ENCODE peak calls at places on chromosome X, in six cellular contexts. U is ovary, L is GM13977, O is breast epithelium, I is GM12865, D is HFFc6. C is an unnamed sample.

GRCh38 chrX:15050395-15050794 is 177.2 kb downstream of the MOSPD2 start:
- DNase-seq in U (no peak), L (no peak), O (no peak), I (no peak), D (no peak), C (no peak)

GRCh38 chrX:66163447-66163846 is 600 bp upstream of the HEPH start:
- DNase-seq in U (no peak), L (no peak), O (no peak), I (no peak), D (no peak), C (no peak)

GRCh38 chrX:136999021-136999420 is 34.8 kb downstream of the GPR101 start:
- DNase-seq in U (no peak), L (no peak), O (no peak), I (no peak), D (no peak), C (no peak)

GRCh38 chrX:131841496-131842410 is 181.3 kb upstream of the STK26 start:
- DNase-seq in U (no peak), L (peak; percentile 74), O (no peak), I (peak; percentile 57), D (peak; percentile 1), C (peak; percentile 70)

GRCh38 chrX:50988649-50989048 is 78.1 kb downstream of the BMP15 start:
- DNase-seq in U (peak; percentile 16), L (peak; percentile 20), O (no peak), I (peak; percentile 8), D (peak; percentile 3), C (no peak)

GRCh38 chrX:109270580-109271484 is 211.1 kb downstream of the GUCY2F start:
- DNase-seq in U (no peak), L (peak; percentile 24), O (no peak), I (peak; percentile 93), D (no peak), C (no peak)

GRCh38 chrX:105483011-105483410 is 262.5 kb upstream of the TEX13A start:
- DNase-seq in U (no peak), L (no peak), O (no peak), I (no peak), D (peak; percentile 41), C (no peak)

GRCh38 chrX:110133735-110134370 is 130.9 kb downstream of the TMEM164 start:
- DNase-seq in U (no peak), L (no peak), O (no peak), I (no peak), D (no peak), C (no peak)

GRCh38 chrX:109740076-109740809 is 7.2 kb upstream of the ACSL4 start:
- DNase-seq in U (peak; percentile 49), L (no peak), O (no peak), I (no peak), D (no peak), C (no peak)

GRCh38 chrX:114800719-114801118 is 216.7 kb downstream of the IL13RA2 start:
- DNase-seq in U (no peak), L (no peak), O (no peak), I (no peak), D (peak; percentile 63), C (no peak)

GRCh38 chrX:31366076-31366475 is 294.2 kb upstream of the FTHL17 start:
- DNase-seq in U (no peak), L (no peak), O (no peak), I (no peak), D (no peak), C (no peak)

GRCh38 chrX:70030242-70030823 is 19.4 kb downstream of the AWAT2 start:
- DNase-seq in U (no peak), L (peak; percentile 65), O (no peak), I (peak; percentile 49), D (peak; percentile 48), C (no peak)

GRCh38 chrX:110743679-110744340 is 51.8 kb downstream of the CHRDL1 start:
- DNase-seq in U (no peak), L (no peak), O (no peak), I (peak; percentile 44), D (no peak), C (no peak)

GRCh38 chrX:20244936-20245335 is 21.8 kb downstream of the RPS6KA3 start:
- DNase-seq in U (peak; percentile 48), L (no peak), O (no peak), I (no peak), D (no peak), C (no peak)

GRCh38 chrX:102976793-102977495 is 39.9 kb downstream of the RAB40AL start:
- DNase-seq in U (no peak), L (no peak), O (no peak), I (no peak), D (peak; percentile 79), C (no peak)

GRCh38 chrX:19630228-19630627 is 114.9 kb upstream of the MAP3K15 start:
- DNase-seq in U (no peak), L (peak; percentile 8), O (no peak), I (peak; percentile 38), D (no peak), C (no peak)

GRCh38 chrX:103017542-103017941 is 46.4 kb downstream of the BEX1 start:
- DNase-seq in U (no peak), L (no peak), O (no peak), I (no peak), D (no peak), C (no peak)

GRCh38 chrX:17779434-17779833 is 42.1 kb downstream of the SCML1 start:
- DNase-seq in U (no peak), L (no peak), O (no peak), I (no peak), D (no peak), C (no peak)

GRCh38 chrX:66015152-66015827 is 24.6 kb downstream of the VSIG4 start:
- DNase-seq in U (no peak), L (no peak), O (no peak), I (peak; percentile 79), D (no peak), C (peak; percentile 77)

GRCh38 chrX:22399793-22400192 is 127.1 kb downstream of the CBLL2 start:
- DNase-seq in U (no peak), L (no peak), O (no peak), I (no peak), D (no peak), C (no peak)

GRCh38 chrX:78024349-78025108 is 55.1 kb upstream of the PGAM4 start:
- DNase-seq in U (no peak), L (peak; percentile 51), O (no peak), I (peak; percentile 44), D (peak; percentile 1), C (peak; percentile 54)

GRCh38 chrX:16114640-16115039 is 8.7 kb upstream of the GRPR start:
- DNase-seq in U (no peak), L (no peak), O (no peak), I (peak; percentile 25), D (peak; percentile 69), C (no peak)

GRCh38 chrX:16113978-16114554 is 9.3 kb upstream of the GRPR start:
- DNase-seq in U (no peak), L (no peak), O (no peak), I (no peak), D (no peak), C (no peak)

GRCh38 chrX:16112428-16112827 is 10.9 kb upstream of the GRPR start:
- DNase-seq in U (no peak), L (no peak), O (no peak), I (no peak), D (no peak), C (no peak)
- TF ChIP-seq CTCF in U (no peak), L (no peak), O (no peak), I (no peak), D (no peak), C (no peak)

GRCh38 chrX:106959897-106960296 is 39.7 kb downstream of the CLDN2 start:
- DNase-seq in U (no peak), L (no peak), O (no peak), I (no peak), D (peak; percentile 28), C (no peak)
- TF ChIP-seq CTCF in U (no peak), L (no peak), O (no peak), I (no peak), D (peak; percentile 45), C (no peak)

DNA sequence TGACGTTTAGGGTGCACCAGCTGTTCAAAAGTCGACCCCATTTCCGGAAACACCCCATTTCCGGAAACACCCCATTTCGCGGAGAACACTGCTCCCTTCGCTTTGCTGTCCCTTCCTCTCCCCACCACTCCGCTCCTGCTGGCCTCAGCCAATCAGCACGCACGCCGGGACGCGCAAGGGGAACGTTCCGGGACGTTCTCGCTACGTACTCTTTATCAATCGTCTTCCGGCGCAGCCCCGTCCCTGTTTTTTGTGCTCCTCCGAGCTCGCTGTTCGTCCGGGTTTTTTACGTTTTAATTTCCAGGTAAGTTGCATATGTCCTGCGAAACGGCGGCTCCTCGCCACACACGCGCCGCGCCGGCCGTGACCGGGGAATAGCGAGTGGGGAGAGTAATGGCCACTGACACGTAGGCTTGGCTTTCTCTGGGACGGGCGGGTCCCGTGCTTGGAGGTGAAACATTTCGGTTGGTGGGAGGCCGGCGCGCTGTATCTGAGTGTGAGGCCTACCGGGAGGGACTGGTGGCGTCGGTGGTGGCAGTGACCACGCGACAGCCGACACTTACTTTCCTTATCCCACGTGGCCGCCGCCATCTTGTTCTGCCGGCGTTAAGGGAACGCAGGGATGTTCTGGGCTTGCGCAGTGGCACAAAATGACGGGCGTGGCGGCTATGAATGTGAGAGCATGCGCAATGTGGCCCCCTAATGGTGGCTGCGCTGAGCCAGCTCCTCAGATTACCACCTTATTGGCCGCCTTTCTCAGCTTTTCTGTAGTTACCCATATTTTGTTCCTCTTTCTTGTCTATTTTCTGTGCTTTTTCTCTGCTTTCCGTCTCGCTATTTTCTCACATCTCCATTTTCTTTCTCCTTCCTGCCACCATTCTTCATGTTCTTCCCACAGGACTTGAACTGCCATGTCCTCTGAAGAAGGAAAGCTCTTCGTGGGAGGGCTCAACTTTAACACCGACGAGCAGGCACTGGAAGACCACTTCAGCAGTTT is at the start of gene RBM3:
- DNase-seq in U (peak; percentile 94), L (peak; percentile 83), O (peak; percentile 92), I (peak; percentile 96), D (peak; percentile 87), C (peak; percentile 96)
- TF ChIP-seq CTCF in U (no peak), L (peak; percentile 31), O (no peak), I (peak; percentile 22), D (peak; percentile 67), C (peak; percentile 43)

GRCh38 chrX:10656214-10656613 is 35.8 kb upstream of the MID1 start:
- DNase-seq in U (no peak), L (no peak), O (no peak), I (no peak), D (no peak), C (no peak)
- TF ChIP-seq CTCF in U (no peak), L (no peak), O (no peak), I (no peak), D (no peak), C (no peak)

DNA sequence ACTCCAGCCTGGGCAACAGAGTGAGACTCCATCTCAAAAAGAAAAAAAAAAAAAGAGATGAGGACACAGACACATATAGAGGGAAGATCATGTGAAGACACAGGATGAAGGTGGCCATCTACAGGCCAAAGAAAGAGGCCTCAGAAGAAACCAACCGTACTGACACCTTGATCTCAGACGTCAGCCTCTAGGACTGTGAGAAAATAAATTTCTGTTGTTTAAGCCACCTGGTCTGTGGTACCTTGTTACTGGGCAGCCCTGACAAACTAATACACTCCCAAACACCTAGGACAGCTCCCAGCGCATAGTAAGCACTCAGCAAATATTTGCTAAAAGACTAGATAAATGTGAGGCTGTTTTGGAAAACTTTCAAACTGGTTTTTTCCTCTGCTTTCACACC is 59.2 kb upstream of the SMIM10 start:
- DNase-seq in U (no peak), L (no peak), O (no peak), I (peak; percentile 1), D (no peak), C (no peak)
- TF ChIP-seq CTCF in U (no peak), L (no peak), O (no peak), I (no peak), D (peak; percentile 27), C (no peak)